ENCODE peak calls at places on chromosomes 11 and 22, in eight cellular contexts. E is coronary artery, X is ovary, K is dorsolateral prefrontal cortex, N is upper lobe of right lung, T is kidney, D is BJ, U is left lung. Q is an unnamed sample.

GRCh38 chr22:32920734-32921133 is 119.2 kb downstream of the TIMP3 start:
- DNase-seq in E (no peak), X (no peak), K (no peak), N (no peak), T (no peak), D (no peak), U (no peak), Q (no peak)

GRCh38 chr11:29208117-29208516 is 808.7 kb downstream of the KCNA4 start:
- DNase-seq in E (no peak), X (no peak), K (no peak), N (no peak), T (no peak), D (no peak), U (no peak), Q (no peak)

GRCh38 chr11:60864856-60865513 is 2.4 kb upstream of the ZP1 start:
- DNase-seq in E (no peak), X (no peak), K (no peak), N (peak), T (no peak), D (no peak), U (no peak), Q (no peak)

GRCh38 chr22:49055406-49055805 is 772.3 kb downstream of the BRD1 start:
- DNase-seq in E (no peak), X (no peak), K (no peak), N (no peak), T (no peak), D (no peak), U (no peak), Q (no peak)

GRCh38 chr11:80598905-80599304 is 1158.1 kb upstream of the TENM4 start:
- DNase-seq in E (no peak), X (no peak), K (no peak), N (no peak), T (no peak), D (no peak), U (no peak), Q (no peak)

GRCh38 chr11:76313913-76314740 is 66.8 kb downstream of the THAP12 start:
- DNase-seq in E (no peak), X (no peak), K (no peak), N (no peak), T (peak), D (no peak), U (no peak), Q (peak)

GRCh38 chr11:43942651-43943356 is 367 bp downstream of the C11orf96 start:
- DNase-seq in E (no peak), X (peak), K (no peak), N (peak), T (no peak), D (no peak), U (peak), Q (no peak)

GRCh38 chr11:32531528-32531927 is 52.1 kb upstream of the EIF3M start:
- DNase-seq in E (no peak), X (no peak), K (no peak), N (no peak), T (no peak), D (no peak), U (no peak), Q (no peak)

GRCh38 chr11:129489254-129489653 is 113.6 kb downstream of the BARX2 start:
- DNase-seq in E (no peak), X (no peak), K (no peak), N (no peak), T (no peak), D (no peak), U (no peak), Q (no peak)

GRCh38 chr11:6260207-6260726 is 629 bp downstream of the CCKBR start:
- DNase-seq in E (no peak), X (no peak), K (no peak), N (no peak), T (no peak), D (no peak), U (no peak), Q (no peak)

GRCh38 chr11:6258571-6258998 is 1.1 kb upstream of the CCKBR start:
- DNase-seq in E (no peak), X (no peak), K (peak), N (no peak), T (no peak), D (no peak), U (no peak), Q (no peak)

GRCh38 chr11:6259638-6260019 is at the start of gene CCKBR:
- DNase-seq in E (no peak), X (peak), K (no peak), N (peak), T (peak), D (no peak), U (peak), Q (no peak)

GRCh38 chr11:6253196-6253595 is 6.4 kb upstream of the CCKBR start:
- DNase-seq in E (no peak), X (no peak), K (no peak), N (no peak), T (no peak), D (no peak), U (no peak), Q (no peak)

GRCh38 chr11:6258141-6258540 is 1.5 kb upstream of the CCKBR start:
- DNase-seq in E (no peak), X (no peak), K (no peak), N (no peak), T (no peak), D (no peak), U (no peak), Q (no peak)
- TF ChIP-seq CTCF in E (no peak), X (no peak), K (no peak), N (no peak), T (no peak), D (no peak), U (no peak), Q (no peak)

GRCh38 chr11:126336065-126336464 is 19.4 kb upstream of the ST3GAL4 start:
- DNase-seq in E (no peak), X (no peak), K (peak), N (no peak), T (no peak), D (no peak), U (no peak), Q (peak)

GRCh38 chr11:126337121-126337471 is 18.4 kb upstream of the ST3GAL4 start:
- DNase-seq in E (no peak), X (no peak), K (peak), N (no peak), T (no peak), D (no peak), U (no peak), Q (no peak)

GRCh38 chr11:126336646-126337045 is 18.8 kb upstream of the ST3GAL4 start:
- DNase-seq in E (no peak), X (no peak), K (peak), N (peak), T (no peak), D (no peak), U (no peak), Q (peak)

GRCh38 chr11:126338346-126339055 is 17.0 kb upstream of the ST3GAL4 start:
- DNase-seq in E (no peak), X (no peak), K (peak), N (peak), T (no peak), D (no peak), U (no peak), Q (no peak)

GRCh38 chr11:126337472-126338241 is 17.8 kb upstream of the ST3GAL4 start:
- DNase-seq in E (no peak), X (no peak), K (peak), N (peak), T (no peak), D (no peak), U (no peak), Q (no peak)
- H3K4me3 ChIP-seq in E (no peak), X (no peak), K (no peak), N (no peak), T (no peak), D (no peak), U (no peak), Q (no peak)

DNA sequence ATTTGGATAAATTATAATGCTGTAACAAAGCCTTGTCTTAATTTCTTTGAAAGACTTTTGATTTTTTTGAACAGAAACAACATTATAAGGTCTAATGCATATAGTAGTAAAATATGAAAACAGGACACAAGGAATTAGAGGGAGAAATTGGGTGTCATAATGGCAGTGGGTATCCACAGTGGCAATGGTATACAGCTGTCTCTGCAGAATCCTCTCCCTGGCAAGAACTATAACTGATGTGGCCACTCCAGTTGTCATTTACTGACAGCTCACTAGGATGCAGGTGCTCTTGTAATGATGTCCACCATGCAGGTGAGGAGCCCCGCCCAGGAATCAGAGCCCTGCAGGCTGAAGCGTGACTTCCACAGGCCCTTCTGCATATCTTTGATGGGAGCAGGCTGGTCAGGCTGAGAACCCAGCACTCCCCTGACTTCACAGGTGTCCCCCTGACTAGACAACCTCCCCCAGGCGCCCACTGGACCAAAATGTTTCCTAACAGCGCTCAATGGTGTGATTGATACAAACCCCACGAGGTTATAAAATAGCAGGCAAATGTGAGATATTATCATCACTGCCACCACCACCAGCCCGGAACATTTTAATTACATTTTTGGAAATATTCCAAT is 32.8 kb upstream of the SERPIND1 start:
- DNase-seq in E (no peak), X (no peak), K (no peak), N (no peak), T (peak), D (no peak), U (peak), Q (no peak)
- TF ChIP-seq CTCF in E (no peak), X (no peak), K (no peak), N (no peak), T (no peak), D (no peak), U (no peak), Q (no peak)

GRCh38 chr22:40179535-40179934 is 1.8 kb downstream of the TNRC6B start:
- DNase-seq in E (no peak), X (no peak), K (no peak), N (no peak), T (no peak), D (no peak), U (no peak), Q (no peak)

GRCh38 chr22:40180403-40180802 is 2.7 kb downstream of the TNRC6B start:
- DNase-seq in E (no peak), X (no peak), K (no peak), N (no peak), T (no peak), D (no peak), U (no peak), Q (no peak)

GRCh38 chr22:40181323-40181722 is 3.6 kb downstream of the TNRC6B start:
- DNase-seq in E (no peak), X (no peak), K (no peak), N (no peak), T (no peak), D (no peak), U (no peak), Q (no peak)

GRCh38 chr22:40182231-40182835 is 4.6 kb downstream of the TNRC6B start:
- DNase-seq in E (no peak), X (no peak), K (no peak), N (no peak), T (no peak), D (no peak), U (no peak), Q (no peak)

DNA sequence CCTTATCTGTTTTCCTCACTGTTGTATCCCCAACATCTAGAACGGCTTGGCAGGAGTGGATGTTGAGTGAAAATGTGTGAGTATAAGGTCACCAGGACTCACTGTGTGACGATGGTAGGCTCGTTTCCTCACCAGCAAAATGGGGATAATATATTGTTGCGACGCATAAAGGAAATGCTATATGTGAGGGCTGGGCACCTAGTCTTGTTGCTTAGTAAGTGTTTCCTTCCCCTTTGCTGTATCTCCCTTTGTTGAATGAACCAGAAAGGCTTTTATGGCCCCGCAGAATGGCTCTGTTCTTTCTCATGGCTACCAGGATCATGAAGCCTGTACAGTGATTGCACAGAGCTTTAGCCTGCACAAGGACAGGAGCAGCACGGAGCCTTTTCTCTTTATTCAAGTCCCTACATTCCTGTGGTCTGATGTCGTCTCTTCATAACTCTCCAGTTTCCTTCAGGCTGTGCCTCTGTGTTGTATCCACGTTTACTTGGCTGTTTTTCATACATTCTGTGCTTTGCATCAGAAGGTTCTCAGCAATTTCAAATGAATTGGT is 5.4 kb downstream of the TNRC6B start:
- DNase-seq in E (no peak), X (no peak), K (no peak), N (no peak), T (no peak), D (peak), U (no peak), Q (peak)
- H3K4me3 ChIP-seq in E (peak), X (no peak), K (peak), N (no peak), T (no peak), D (no peak), U (no peak), Q (no peak)

DNA sequence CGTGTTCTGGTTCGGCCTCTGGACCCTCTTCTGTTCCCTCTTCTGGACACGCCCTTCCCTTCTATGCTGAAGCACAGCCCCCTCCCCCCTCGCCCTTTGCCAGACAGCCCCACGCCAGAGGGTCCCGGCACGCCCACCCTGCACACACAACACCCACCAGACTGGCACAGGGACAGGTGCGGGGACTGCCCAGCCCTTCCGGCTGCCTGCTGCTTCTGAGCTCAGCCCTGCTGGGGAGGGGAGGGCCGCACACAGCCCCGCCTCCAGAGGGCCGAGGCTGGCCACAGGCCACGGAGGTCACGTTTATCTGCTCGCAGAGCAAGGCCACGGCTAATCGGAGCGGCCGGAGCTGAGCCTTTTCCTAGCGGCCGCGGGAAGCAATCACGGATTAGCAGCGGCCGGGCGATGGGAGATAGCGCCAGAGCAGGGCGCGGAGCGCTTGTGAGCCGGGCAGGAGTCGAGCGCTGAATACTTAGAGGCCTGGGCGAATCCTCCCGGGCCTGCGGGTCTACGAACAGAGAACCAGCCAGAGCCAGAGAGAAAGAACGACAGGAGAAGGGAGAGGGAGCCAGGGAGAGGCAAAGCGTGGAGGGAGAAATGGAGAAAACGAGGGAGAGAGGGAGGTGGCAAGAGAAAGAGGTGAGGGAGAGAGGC is 21.5 kb downstream of the OTUB1 start:
- DNase-seq in E (no peak), X (peak), K (peak), N (peak), T (peak), D (no peak), U (peak), Q (no peak)
- TF ChIP-seq CTCF in E (no peak), X (peak), K (peak), N (peak), T (no peak), D (no peak), U (peak), Q (no peak)

GRCh38 chr11:86230196-86230813 is 14.2 kb upstream of the EED start:
- DNase-seq in E (no peak), X (no peak), K (no peak), N (no peak), T (no peak), D (no peak), U (no peak), Q (no peak)

GRCh38 chr11:86228967-86229330 is 15.6 kb upstream of the EED start:
- DNase-seq in E (no peak), X (no peak), K (no peak), N (no peak), T (no peak), D (no peak), U (no peak), Q (no peak)

GRCh38 chr11:86234831-86235461 is 9.6 kb upstream of the EED start:
- DNase-seq in E (no peak), X (no peak), K (no peak), N (no peak), T (no peak), D (no peak), U (no peak), Q (no peak)

GRCh38 chr11:86230921-86231320 is 13.6 kb upstream of the EED start:
- DNase-seq in E (no peak), X (no peak), K (no peak), N (no peak), T (no peak), D (no peak), U (no peak), Q (no peak)

GRCh38 chr11:86232556-86232955 is 12.0 kb upstream of the EED start:
- DNase-seq in E (no peak), X (no peak), K (no peak), N (no peak), T (no peak), D (no peak), U (no peak), Q (no peak)
- H3K4me3 ChIP-seq in E (no peak), X (no peak), K (no peak), N (no peak), T (no peak), D (no peak), U (no peak), Q (no peak)

DNA sequence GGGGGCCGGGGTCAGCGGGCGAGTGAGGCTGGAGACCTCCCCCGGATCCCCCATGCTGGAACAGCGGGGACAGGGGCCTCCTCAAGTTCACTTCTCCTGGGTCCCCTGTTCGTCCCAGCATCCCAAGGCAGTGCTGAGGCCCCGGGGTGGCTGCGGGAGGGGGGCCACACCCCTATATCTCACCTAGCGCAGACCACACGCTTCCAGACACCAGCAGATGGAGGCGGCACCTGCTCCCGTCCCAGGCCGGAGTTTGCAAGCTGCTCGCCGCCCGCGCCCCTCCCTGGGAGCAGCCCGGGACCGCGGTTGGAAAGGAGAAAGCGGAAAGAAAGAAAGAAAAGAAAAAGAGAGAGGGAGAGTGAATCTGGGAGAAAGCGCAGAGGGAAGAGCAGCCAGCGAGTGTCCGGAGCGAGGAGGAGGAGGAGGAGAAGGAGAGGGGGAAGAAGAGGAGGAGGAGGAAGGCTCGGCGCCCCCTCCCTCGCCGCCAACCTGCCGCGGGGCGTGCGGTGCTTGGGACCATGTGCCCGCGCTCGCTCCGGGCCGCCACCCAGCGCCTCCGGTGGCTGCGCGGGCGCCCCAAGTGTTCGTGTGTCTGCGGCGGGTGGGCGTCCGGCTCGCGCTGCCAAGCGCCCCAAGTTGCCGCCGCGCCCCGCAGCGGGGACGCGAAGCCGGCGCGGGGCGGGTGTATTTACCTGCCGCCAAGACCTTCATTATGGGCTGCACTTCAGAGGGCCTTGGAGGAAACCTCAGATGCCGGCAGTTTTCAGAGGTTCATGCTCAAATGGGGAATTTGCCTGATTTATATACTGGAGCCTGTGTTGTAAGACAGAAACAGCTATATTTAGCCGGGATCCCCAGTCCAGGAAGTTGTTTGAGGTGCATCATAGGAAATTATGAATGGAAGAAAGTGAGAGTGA is at the start of gene LIF:
- DNase-seq in E (no peak), X (no peak), K (no peak), N (no peak), T (no peak), D (no peak), U (peak), Q (no peak)
- TF ChIP-seq CTCF in E (no peak), X (peak), K (no peak), N (peak), T (no peak), D (no peak), U (no peak), Q (no peak)

GRCh38 chr11:75031771-75032549 is 43.2 kb downstream of the NEU3 start:
- DNase-seq in E (no peak), X (peak), K (peak), N (peak), T (peak), D (no peak), U (peak), Q (peak)

GRCh38 chr11:75040167-75040770 is 51.5 kb downstream of the NEU3 start:
- DNase-seq in E (no peak), X (no peak), K (no peak), N (no peak), T (no peak), D (no peak), U (no peak), Q (no peak)

GRCh38 chr11:75032550-75032935 is 43.8 kb downstream of the NEU3 start:
- DNase-seq in E (no peak), X (no peak), K (no peak), N (no peak), T (no peak), D (no peak), U (no peak), Q (no peak)

GRCh38 chr11:75033916-75034315 is 45.2 kb downstream of the NEU3 start:
- DNase-seq in E (no peak), X (no peak), K (no peak), N (no peak), T (no peak), D (no peak), U (no peak), Q (no peak)

DNA sequence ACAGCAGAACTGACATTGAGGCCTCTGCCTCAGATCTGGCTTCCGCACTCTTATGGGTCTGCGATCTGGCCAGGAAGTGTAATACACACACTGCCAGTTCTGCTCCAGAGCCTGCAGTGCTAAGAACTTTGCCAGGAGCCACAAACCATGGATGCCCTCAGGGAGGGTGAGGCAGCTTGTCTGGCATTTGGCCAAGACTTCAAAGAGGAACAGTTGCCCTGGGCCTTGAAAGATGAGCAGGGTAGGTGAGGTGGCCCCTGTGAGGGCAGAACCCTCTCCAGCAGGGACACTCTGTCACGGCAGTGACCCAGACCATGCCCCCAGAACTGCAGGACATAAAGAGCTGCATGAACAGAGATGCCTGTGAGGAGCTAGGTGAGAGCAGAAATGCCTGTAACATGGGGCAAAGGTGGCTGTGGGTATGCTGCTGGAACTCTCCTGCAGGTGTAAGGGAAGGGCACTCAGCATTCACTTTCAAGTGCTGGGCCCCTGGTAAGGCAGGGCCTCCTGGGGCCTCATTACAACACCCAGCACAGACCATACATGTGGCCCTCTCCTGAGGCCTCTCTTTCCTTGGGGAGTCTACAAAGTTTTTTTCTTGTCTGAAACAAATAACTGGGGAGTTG is 47.3 kb downstream of the NEU3 start:
- DNase-seq in E (no peak), X (no peak), K (no peak), N (no peak), T (no peak), D (no peak), U (no peak), Q (peak)
- H3K4me3 ChIP-seq in E (no peak), X (no peak), K (no peak), N (no peak), T (no peak), D (no peak), U (no peak), Q (no peak)

Q was measured in HL-60.